ENCODE peak calls at places on chromosomes 2 and 18, in ten cellular contexts. One of them, this sample, is unnamed.

GRCh38 chr2:128301501-128301966 is 17.1 kb downstream of the HS6ST1 start:
- DNase-seq in heart left ventricle: no peak
- DNase-seq in HFFc6: peak
- DNase-seq in GM06990: no peak
- DNase-seq in left lung: no peak
- DNase-seq in upper lobe of left lung: no peak
- DNase-seq in body of pancreas: no peak
- DNase-seq in epithelial cell of esophagus: peak
- DNase-seq in keratinocyte: no peak
- DNase-seq in psoas muscle: peak
- DNase-seq in this sample: peak

GRCh38 chr2:40030451-40030975 is 251.5 kb upstream of the THUMPD2 start:
- DNase-seq in heart left ventricle: no peak
- DNase-seq in HFFc6: no peak
- DNase-seq in GM06990: no peak
- DNase-seq in left lung: no peak
- DNase-seq in upper lobe of left lung: no peak
- DNase-seq in body of pancreas: no peak
- DNase-seq in epithelial cell of esophagus: no peak
- DNase-seq in keratinocyte: no peak
- DNase-seq in psoas muscle: no peak
- DNase-seq in this sample: no peak

GRCh38 chr18:48992791-48993555 is 42.2 kb upstream of the SMAD7 start:
- DNase-seq in heart left ventricle: peak
- DNase-seq in HFFc6: no peak
- DNase-seq in GM06990: no peak
- DNase-seq in left lung: peak
- DNase-seq in upper lobe of left lung: peak
- DNase-seq in body of pancreas: no peak
- DNase-seq in epithelial cell of esophagus: no peak
- DNase-seq in keratinocyte: no peak
- DNase-seq in psoas muscle: peak
- DNase-seq in this sample: no peak

GRCh38 chr18:68034293-68034692 is 517.8 kb upstream of the DSEL start:
- DNase-seq in heart left ventricle: no peak
- DNase-seq in HFFc6: peak
- DNase-seq in GM06990: no peak
- DNase-seq in left lung: no peak
- DNase-seq in upper lobe of left lung: no peak
- DNase-seq in body of pancreas: no peak
- DNase-seq in epithelial cell of esophagus: no peak
- DNase-seq in keratinocyte: no peak
- DNase-seq in psoas muscle: no peak
- DNase-seq in this sample: peak

GRCh38 chr2:215653344-215654015 is 217.6 kb upstream of the FN1 start:
- DNase-seq in heart left ventricle: no peak
- DNase-seq in HFFc6: peak
- DNase-seq in GM06990: no peak
- DNase-seq in left lung: no peak
- DNase-seq in upper lobe of left lung: no peak
- DNase-seq in body of pancreas: no peak
- DNase-seq in epithelial cell of esophagus: peak
- DNase-seq in keratinocyte: no peak
- DNase-seq in psoas muscle: no peak
- DNase-seq in this sample: peak

GRCh38 chr18:57915848-57916596 is 112.9 kb upstream of the ATP8B1 start:
- DNase-seq in heart left ventricle: no peak
- DNase-seq in HFFc6: no peak
- DNase-seq in GM06990: no peak
- DNase-seq in left lung: no peak
- DNase-seq in upper lobe of left lung: no peak
- DNase-seq in body of pancreas: peak
- DNase-seq in epithelial cell of esophagus: no peak
- DNase-seq in keratinocyte: no peak
- DNase-seq in psoas muscle: no peak
- DNase-seq in this sample: no peak

GRCh38 chr18:62977512-62977911 is 262.2 kb downstream of the PHLPP1 start:
- DNase-seq in heart left ventricle: no peak
- DNase-seq in HFFc6: no peak
- DNase-seq in GM06990: no peak
- DNase-seq in left lung: no peak
- DNase-seq in upper lobe of left lung: no peak
- DNase-seq in body of pancreas: no peak
- DNase-seq in epithelial cell of esophagus: no peak
- DNase-seq in keratinocyte: no peak
- DNase-seq in psoas muscle: no peak
- DNase-seq in this sample: no peak

GRCh38 chr2:142877265-142877756 is at the start of gene KYNU:
- DNase-seq in heart left ventricle: no peak
- DNase-seq in HFFc6: no peak
- DNase-seq in GM06990: no peak
- DNase-seq in left lung: no peak
- DNase-seq in upper lobe of left lung: no peak
- DNase-seq in body of pancreas: no peak
- DNase-seq in epithelial cell of esophagus: peak
- DNase-seq in keratinocyte: no peak
- DNase-seq in psoas muscle: no peak
- DNase-seq in this sample: no peak

GRCh38 chr2:36544638-36545338 is 53.2 kb downstream of the FEZ2 start:
- DNase-seq in heart left ventricle: no peak
- DNase-seq in HFFc6: no peak
- DNase-seq in GM06990: no peak
- DNase-seq in left lung: no peak
- DNase-seq in upper lobe of left lung: no peak
- DNase-seq in body of pancreas: no peak
- DNase-seq in epithelial cell of esophagus: peak
- DNase-seq in keratinocyte: no peak
- DNase-seq in psoas muscle: no peak
- DNase-seq in this sample: no peak
- TF ChIP-seq CTCF in heart left ventricle: no peak
- TF ChIP-seq CTCF in HFFc6: peak
- TF ChIP-seq CTCF in GM06990: no peak
- TF ChIP-seq CTCF in left lung: no peak
- TF ChIP-seq CTCF in upper lobe of left lung: no peak
- TF ChIP-seq CTCF in body of pancreas: no peak
- TF ChIP-seq CTCF in epithelial cell of esophagus: peak
- TF ChIP-seq CTCF in keratinocyte: peak
- TF ChIP-seq CTCF in psoas muscle: no peak
- TF ChIP-seq CTCF in this sample: peak

GRCh38 chr2:46803911-46804670 is 111.5 kb downstream of the MCFD2 start:
- DNase-seq in heart left ventricle: no peak
- DNase-seq in HFFc6: peak
- DNase-seq in GM06990: no peak
- DNase-seq in left lung: no peak
- DNase-seq in upper lobe of left lung: no peak
- DNase-seq in body of pancreas: no peak
- DNase-seq in epithelial cell of esophagus: peak
- DNase-seq in keratinocyte: no peak
- DNase-seq in psoas muscle: no peak
- DNase-seq in this sample: peak

GRCh38 chr2:46801731-46802664 is 113.6 kb downstream of the MCFD2 start:
- DNase-seq in heart left ventricle: no peak
- DNase-seq in HFFc6: peak
- DNase-seq in GM06990: no peak
- DNase-seq in left lung: no peak
- DNase-seq in upper lobe of left lung: no peak
- DNase-seq in body of pancreas: no peak
- DNase-seq in epithelial cell of esophagus: peak
- DNase-seq in keratinocyte: no peak
- DNase-seq in psoas muscle: no peak
- DNase-seq in this sample: no peak

GRCh38 chr2:46804794-46805193 is 110.8 kb downstream of the MCFD2 start:
- DNase-seq in heart left ventricle: no peak
- DNase-seq in HFFc6: no peak
- DNase-seq in GM06990: no peak
- DNase-seq in left lung: no peak
- DNase-seq in upper lobe of left lung: no peak
- DNase-seq in body of pancreas: no peak
- DNase-seq in epithelial cell of esophagus: no peak
- DNase-seq in keratinocyte: no peak
- DNase-seq in psoas muscle: no peak
- DNase-seq in this sample: no peak

GRCh38 chr2:46803551-46803885 is 112.1 kb downstream of the MCFD2 start:
- DNase-seq in heart left ventricle: no peak
- DNase-seq in HFFc6: no peak
- DNase-seq in GM06990: no peak
- DNase-seq in left lung: no peak
- DNase-seq in upper lobe of left lung: no peak
- DNase-seq in body of pancreas: no peak
- DNase-seq in epithelial cell of esophagus: no peak
- DNase-seq in keratinocyte: no peak
- DNase-seq in psoas muscle: no peak
- DNase-seq in this sample: no peak

GRCh38 chr2:46802665-46803550 is 112.7 kb downstream of the MCFD2 start:
- DNase-seq in heart left ventricle: no peak
- DNase-seq in HFFc6: no peak
- DNase-seq in GM06990: no peak
- DNase-seq in left lung: no peak
- DNase-seq in upper lobe of left lung: no peak
- DNase-seq in body of pancreas: peak
- DNase-seq in epithelial cell of esophagus: no peak
- DNase-seq in keratinocyte: no peak
- DNase-seq in psoas muscle: no peak
- DNase-seq in this sample: no peak
- TF ChIP-seq CTCF in heart left ventricle: peak
- TF ChIP-seq CTCF in HFFc6: no peak
- TF ChIP-seq CTCF in GM06990: no peak
- TF ChIP-seq CTCF in left lung: no peak
- TF ChIP-seq CTCF in upper lobe of left lung: no peak
- TF ChIP-seq CTCF in body of pancreas: no peak
- TF ChIP-seq CTCF in epithelial cell of esophagus: no peak
- TF ChIP-seq CTCF in keratinocyte: no peak
- TF ChIP-seq CTCF in psoas muscle: no peak
- TF ChIP-seq CTCF in this sample: no peak

GRCh38 chr2:37827911-37828411 is 97.1 kb upstream of the RMDN2 start:
- DNase-seq in heart left ventricle: peak
- DNase-seq in HFFc6: peak
- DNase-seq in GM06990: no peak
- DNase-seq in left lung: no peak
- DNase-seq in upper lobe of left lung: no peak
- DNase-seq in body of pancreas: no peak
- DNase-seq in epithelial cell of esophagus: peak
- DNase-seq in keratinocyte: no peak
- DNase-seq in psoas muscle: no peak
- DNase-seq in this sample: peak

GRCh38 chr2:37831081-37831780 is 93.9 kb upstream of the RMDN2 start:
- DNase-seq in heart left ventricle: peak
- DNase-seq in HFFc6: no peak
- DNase-seq in GM06990: no peak
- DNase-seq in left lung: no peak
- DNase-seq in upper lobe of left lung: no peak
- DNase-seq in body of pancreas: no peak
- DNase-seq in epithelial cell of esophagus: no peak
- DNase-seq in keratinocyte: no peak
- DNase-seq in psoas muscle: no peak
- DNase-seq in this sample: no peak

GRCh38 chr2:37829202-37829601 is 95.9 kb upstream of the RMDN2 start:
- DNase-seq in heart left ventricle: peak
- DNase-seq in HFFc6: peak
- DNase-seq in GM06990: no peak
- DNase-seq in left lung: peak
- DNase-seq in upper lobe of left lung: peak
- DNase-seq in body of pancreas: no peak
- DNase-seq in epithelial cell of esophagus: peak
- DNase-seq in keratinocyte: no peak
- DNase-seq in psoas muscle: no peak
- DNase-seq in this sample: peak

GRCh38 chr2:37827455-37827854 is 97.6 kb upstream of the RMDN2 start:
- DNase-seq in heart left ventricle: no peak
- DNase-seq in HFFc6: no peak
- DNase-seq in GM06990: no peak
- DNase-seq in left lung: no peak
- DNase-seq in upper lobe of left lung: no peak
- DNase-seq in body of pancreas: no peak
- DNase-seq in epithelial cell of esophagus: no peak
- DNase-seq in keratinocyte: no peak
- DNase-seq in psoas muscle: no peak
- DNase-seq in this sample: no peak

DNA sequence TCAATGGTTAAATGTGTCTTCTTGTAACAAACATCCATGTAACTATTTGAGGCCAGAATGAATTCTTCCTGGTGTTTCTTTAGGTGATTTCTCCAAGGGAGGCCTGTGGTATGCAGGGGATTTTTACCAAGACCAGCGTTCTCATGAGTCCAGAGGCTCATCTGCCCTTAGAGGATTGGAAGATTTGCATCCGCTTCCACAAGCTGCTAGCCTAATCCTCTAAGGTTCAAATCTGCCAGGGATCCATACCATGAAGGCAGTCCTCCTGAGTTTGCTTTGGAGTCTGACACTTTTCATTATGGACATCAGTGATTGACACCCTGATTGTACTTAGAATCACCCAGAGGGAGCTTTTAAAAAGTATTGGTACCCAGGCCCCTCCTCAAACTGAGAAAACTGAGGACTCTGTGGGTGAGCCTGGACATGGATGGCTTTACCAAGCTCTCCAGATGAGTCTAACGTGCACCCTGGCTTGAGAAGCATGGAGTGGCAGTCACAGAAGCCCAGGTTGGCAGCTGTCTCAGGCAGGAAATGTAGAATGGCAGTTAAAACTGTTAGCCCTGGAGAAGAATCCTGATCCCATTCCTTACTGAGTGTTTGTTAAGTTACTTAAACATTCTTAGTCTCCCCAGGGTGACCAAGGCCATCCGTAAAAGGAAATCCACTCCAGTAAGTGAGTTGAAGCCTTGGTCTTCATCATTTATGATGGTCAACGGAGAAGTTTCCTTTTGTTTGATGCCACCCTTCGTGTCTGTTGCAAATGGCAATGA is 95.3 kb upstream of the RMDN2 start:
- DNase-seq in heart left ventricle: no peak
- DNase-seq in HFFc6: no peak
- DNase-seq in GM06990: no peak
- DNase-seq in left lung: no peak
- DNase-seq in upper lobe of left lung: no peak
- DNase-seq in body of pancreas: no peak
- DNase-seq in epithelial cell of esophagus: no peak
- DNase-seq in keratinocyte: no peak
- DNase-seq in psoas muscle: no peak
- DNase-seq in this sample: no peak
- TF ChIP-seq CTCF in heart left ventricle: no peak
- TF ChIP-seq CTCF in HFFc6: no peak
- TF ChIP-seq CTCF in GM06990: no peak
- TF ChIP-seq CTCF in left lung: no peak
- TF ChIP-seq CTCF in upper lobe of left lung: no peak
- TF ChIP-seq CTCF in body of pancreas: no peak
- TF ChIP-seq CTCF in epithelial cell of esophagus: no peak
- TF ChIP-seq CTCF in keratinocyte: no peak
- TF ChIP-seq CTCF in psoas muscle: no peak
- TF ChIP-seq CTCF in this sample: no peak

DNA sequence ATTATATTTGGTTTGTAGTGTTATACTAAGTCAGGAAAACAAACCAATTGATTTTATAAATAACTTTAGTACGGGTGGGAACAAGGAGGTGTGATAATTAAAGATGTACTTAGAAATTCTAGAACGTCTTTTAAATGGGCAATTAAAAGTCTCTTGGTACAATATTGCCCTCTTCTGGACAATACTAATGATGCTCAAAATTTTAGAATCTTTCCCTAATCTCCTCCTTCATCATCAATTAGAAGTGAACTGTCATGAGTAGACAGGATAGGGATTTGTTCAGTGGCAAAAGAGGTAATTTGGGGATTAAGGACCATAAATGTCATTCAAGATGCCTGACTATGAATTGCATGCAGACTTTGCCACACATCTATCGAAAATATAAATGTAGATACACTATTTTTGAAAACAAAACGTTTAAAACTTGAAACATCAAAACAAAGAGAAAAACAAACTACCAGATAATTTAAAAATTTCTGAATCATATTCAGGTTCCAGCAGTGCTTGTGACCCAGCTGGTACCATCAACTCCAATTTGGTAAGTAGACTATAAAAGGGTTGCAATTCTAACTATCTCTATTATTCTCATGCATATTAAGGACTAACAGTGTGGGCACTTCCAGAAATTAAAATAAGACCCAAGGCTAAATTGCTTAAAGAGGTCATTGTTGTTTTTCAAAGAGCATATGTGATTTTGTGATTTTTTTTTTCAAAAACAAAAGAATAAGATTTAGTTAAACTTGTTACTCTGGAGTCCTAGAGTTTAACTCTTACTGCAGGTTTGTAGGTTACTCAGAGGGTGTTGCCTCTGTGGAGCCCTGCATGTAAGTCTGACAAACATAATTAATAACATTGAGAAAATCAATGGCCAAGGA is 123.5 kb downstream of the LAMA3 start:
- DNase-seq in heart left ventricle: no peak
- DNase-seq in HFFc6: no peak
- DNase-seq in GM06990: no peak
- DNase-seq in left lung: no peak
- DNase-seq in upper lobe of left lung: no peak
- DNase-seq in body of pancreas: no peak
- DNase-seq in epithelial cell of esophagus: peak
- DNase-seq in keratinocyte: no peak
- DNase-seq in psoas muscle: no peak
- DNase-seq in this sample: peak
- TF ChIP-seq CTCF in heart left ventricle: peak
- TF ChIP-seq CTCF in HFFc6: peak
- TF ChIP-seq CTCF in GM06990: peak
- TF ChIP-seq CTCF in left lung: peak
- TF ChIP-seq CTCF in upper lobe of left lung: peak
- TF ChIP-seq CTCF in body of pancreas: peak
- TF ChIP-seq CTCF in epithelial cell of esophagus: peak
- TF ChIP-seq CTCF in keratinocyte: peak
- TF ChIP-seq CTCF in psoas muscle: peak
- TF ChIP-seq CTCF in this sample: peak

This sample was measured in astrocyte of the spinal cord.